ENCODE peak calls at places on chromosomes 7 and 10, in six cellular contexts. L is BE2C; F is activated CD4-positive, alpha-beta T cell treated with anti-CD3 and anti-CD28 coated beads, Interleukin-2, amount 50 U/mL, for 1 hour; S is thoracic aorta; M is occipital lobe; X is cerebellar cortex. I is an unnamed sample.

GRCh38 chr7:36387437-36388345 is 2.0 kb upstream of the ANLN start:
- DNase-seq in X (peak; percentile 6), S (no peak), L (no peak), M (no peak), F (no peak), I (peak; percentile 40)

GRCh38 chr10:121681982-121682687 is 83.9 kb upstream of the FGFR2 start:
- DNase-seq in X (peak; percentile 60), L (no peak), S (no peak), F (no peak), M (no peak), I (no peak)

GRCh38 chr7:3588341-3588740 is 287.3 kb downstream of the SDK1 start:
- DNase-seq in M (no peak), X (no peak), L (no peak), F (no peak), S (no peak), I (no peak)

GRCh38 chr7:80699030-80699638 is 60.7 kb downstream of the CD36 start:
- DNase-seq in X (peak; percentile 61), M (no peak), F (no peak), S (no peak), L (no peak), I (no peak)

GRCh38 chr10:46534828-46535524 is 21.5 kb downstream of the GPRIN2 start:
- DNase-seq in X (no peak), L (peak; percentile 5), F (no peak), S (no peak), M (no peak), I (no peak)

GRCh38 chr7:131164025-131164899 is 163.4 kb upstream of the MKLN1 start:
- DNase-seq in X (no peak), M (no peak), L (no peak), F (no peak), S (no peak), I (peak; percentile 90)

GRCh38 chr7:25857376-25858067 is 294.5 kb upstream of the NFE2L3 start:
- DNase-seq in S (no peak), F (no peak), L (no peak), M (no peak), X (peak; percentile 96), I (no peak)

GRCh38 chr10:104323721-104324686 is 14.3 kb downstream of the ITPRIP start:
- DNase-seq in F (no peak), X (no peak), M (no peak), S (no peak), L (no peak), I (no peak)

GRCh38 chr7:28669329-28669728 is 257.0 kb downstream of the CREB5 start:
- DNase-seq in S (no peak), M (no peak), F (no peak), X (no peak), L (no peak), I (no peak)

GRCh38 chr7:85095357-85095756 is 91.5 kb downstream of the SEMA3D start:
- DNase-seq in M (no peak), S (no peak), F (no peak), X (no peak), L (peak; percentile 13), I (no peak)

GRCh38 chr7:150965273-150965830 is 12.8 kb downstream of the KCNH2 start:
- DNase-seq in X (no peak), S (no peak), L (no peak), M (no peak), F (no peak), I (no peak)

GRCh38 chr7:2610466-2610865 is 21.3 kb upstream of the TTYH3 start:
- DNase-seq in M (no peak), F (no peak), S (no peak), X (no peak), L (no peak), I (no peak)

GRCh38 chr7:79298145-79298760 is 155.2 kb downstream of the MAGI2 start:
- DNase-seq in M (no peak), L (peak; percentile 52), S (no peak), F (no peak), X (peak; percentile 86), I (no peak)

I was measured in SW 1271.